ENCODE peak calls at places on chromosome 6, in six cellular contexts. E is Panc1, M is mucosa of descending colon, O is tibial nerve, Q is testis, F is right atrium auricular region. A is an unnamed sample.

GRCh38 chr6:168147205-168147738 is 68.3 kb upstream of the FRMD1 start:
- DNase-seq in E (no peak), M (no peak), O (no peak), Q (no peak), F (no peak), A (no peak)

GRCh38 chr6:108660251-108660650 is 99.5 kb downstream of the FOXO3 start:
- DNase-seq in E (no peak), M (no peak), O (no peak), Q (no peak), F (no peak), A (no peak)

GRCh38 chr6:87922947-87923330 is 124.7 kb upstream of the SPACA1 start:
- DNase-seq in E (no peak), M (peak; percentile 48), O (no peak), Q (no peak), F (no peak), A (no peak)

GRCh38 chr6:4316867-4317400 is 181.6 kb upstream of the ECI2 start:
- DNase-seq in E (peak; percentile 27), M (peak; percentile 61), O (no peak), Q (no peak), F (peak; percentile 75), A (peak; percentile 46)

GRCh38 chr6:17281100-17281496 is at the start of gene RBM24:
- DNase-seq in E (no peak), M (peak; percentile 79), O (peak; percentile 21), Q (peak; percentile 58), F (no peak), A (peak; percentile 70)

GRCh38 chr6:43644940-43645612 is at the start of gene RSPH9:
- DNase-seq in E (no peak), M (peak; percentile 85), O (no peak), Q (peak; percentile 75), F (no peak), A (peak; percentile 77)

GRCh38 chr6:108165714-108166663 is at the start of gene NR2E1:
- DNase-seq in E (no peak), M (no peak), O (no peak), Q (no peak), F (no peak), A (no peak)

GRCh38 chr6:52304917-52305316 is 20.4 kb upstream of the MCM3 start:
- DNase-seq in E (no peak), M (no peak), O (no peak), Q (no peak), F (no peak), A (no peak)

GRCh38 chr6:102154176-102154575 is 760.7 kb downstream of the GRIK2 start:
- DNase-seq in E (no peak), M (no peak), O (no peak), Q (no peak), F (no peak), A (no peak)

GRCh38 chr6:148758492-148758891 is 11.7 kb downstream of the UST start:
- DNase-seq in E (no peak), M (no peak), O (no peak), Q (no peak), F (no peak), A (no peak)

GRCh38 chr6:166056637-166057036 is 111.0 kb downstream of the TBXT start:
- DNase-seq in E (no peak), M (no peak), O (no peak), Q (peak; percentile 89), F (peak; percentile 77), A (peak; percentile 87)

GRCh38 chr6:19303381-19303780 is 533.8 kb upstream of the ID4 start:
- DNase-seq in E (no peak), M (no peak), O (no peak), Q (no peak), F (no peak), A (no peak)

GRCh38 chr6:106715922-106716321 is 86.5 kb downstream of the QRSL1 start:
- DNase-seq in E (no peak), M (peak; percentile 66), O (no peak), Q (no peak), F (no peak), A (no peak)

GRCh38 chr6:150969901-150970300 is 104.4 kb downstream of the MTHFD1L start:
- DNase-seq in E (no peak), M (no peak), O (no peak), Q (no peak), F (no peak), A (no peak)

GRCh38 chr6:39361657-39362486 is 39.4 kb upstream of the KCNK16 start:
- DNase-seq in E (peak; percentile 38), M (no peak), O (peak; percentile 43), Q (peak; percentile 75), F (peak; percentile 68), A (peak; percentile 56)

GRCh38 chr6:127201321-127201720 is 65.3 kb upstream of the RNF146 start:
- DNase-seq in E (no peak), M (no peak), O (no peak), Q (no peak), F (no peak), A (no peak)

GRCh38 chr6:12196326-12196936 is 93.7 kb upstream of the EDN1 start:
- DNase-seq in E (no peak), M (no peak), O (no peak), Q (no peak), F (no peak), A (no peak)

GRCh38 chr6:132952468-132952867 is 138.1 kb downstream of the RPS12 start:
- DNase-seq in E (no peak), M (no peak), O (no peak), Q (no peak), F (no peak), A (no peak)

GRCh38 chr6:40393641-40394040 is 193.5 kb downstream of the LRFN2 start:
- DNase-seq in E (no peak), M (no peak), O (no peak), Q (no peak), F (peak; percentile 42), A (no peak)

GRCh38 chr6:111871207-111871606 is 2.0 kb downstream of the FYN start:
- DNase-seq in E (no peak), M (no peak), O (no peak), Q (no peak), F (no peak), A (no peak)

DNA sequence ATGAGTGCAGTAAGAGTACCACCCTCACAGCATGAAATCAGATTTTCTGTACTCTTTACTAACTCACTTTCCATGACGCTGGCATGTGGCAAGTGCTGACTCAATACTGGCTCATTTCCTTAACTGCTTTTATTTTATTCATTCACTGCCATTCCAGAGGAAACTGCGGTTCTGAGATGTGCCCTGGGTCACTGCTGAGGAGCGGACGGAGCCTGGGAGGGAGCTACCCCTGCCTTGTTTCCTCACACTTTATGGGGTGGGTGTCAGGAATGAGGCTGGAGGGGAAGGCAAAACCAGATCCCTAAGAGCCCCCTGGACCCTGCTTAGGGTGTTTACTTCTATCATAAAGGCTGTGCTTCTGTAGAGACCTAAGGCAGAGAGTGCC is 14.4 kb downstream of the NT5E start:
- DNase-seq in E (peak; percentile 96), M (no peak), O (no peak), Q (no peak), F (no peak), A (peak; percentile 36)
- H3K4me1 ChIP-seq in E (peaks cover 81% of the 10 kb centered on the region), M (no peaks in the 10 kb centered on the region), O (no peaks in the 10 kb centered on the region), Q (peaks cover 16% of the 10 kb centered on the region), F (no peaks in the 10 kb centered on the region), A (peaks cover 31% of the 10 kb centered on the region)

GRCh38 chr6:157185171-157185570 is 138.1 kb downstream of the TMEM242 start:
- DNase-seq in E (no peak), M (no peak), O (no peak), Q (no peak), F (no peak), A (no peak)

GRCh38 chr6:157184202-157185015 is 138.9 kb downstream of the TMEM242 start:
- DNase-seq in E (peak; percentile 7), M (peak; percentile 82), O (peak; percentile 57), Q (peak; percentile 77), F (peak; percentile 78), A (peak; percentile 77)

GRCh38 chr6:157186785-157187181 is 136.5 kb downstream of the TMEM242 start:
- DNase-seq in E (no peak), M (no peak), O (no peak), Q (no peak), F (no peak), A (no peak)

GRCh38 chr6:157188213-157188612 is 135.1 kb downstream of the TMEM242 start:
- DNase-seq in E (no peak), M (no peak), O (no peak), Q (no peak), F (no peak), A (no peak)

DNA sequence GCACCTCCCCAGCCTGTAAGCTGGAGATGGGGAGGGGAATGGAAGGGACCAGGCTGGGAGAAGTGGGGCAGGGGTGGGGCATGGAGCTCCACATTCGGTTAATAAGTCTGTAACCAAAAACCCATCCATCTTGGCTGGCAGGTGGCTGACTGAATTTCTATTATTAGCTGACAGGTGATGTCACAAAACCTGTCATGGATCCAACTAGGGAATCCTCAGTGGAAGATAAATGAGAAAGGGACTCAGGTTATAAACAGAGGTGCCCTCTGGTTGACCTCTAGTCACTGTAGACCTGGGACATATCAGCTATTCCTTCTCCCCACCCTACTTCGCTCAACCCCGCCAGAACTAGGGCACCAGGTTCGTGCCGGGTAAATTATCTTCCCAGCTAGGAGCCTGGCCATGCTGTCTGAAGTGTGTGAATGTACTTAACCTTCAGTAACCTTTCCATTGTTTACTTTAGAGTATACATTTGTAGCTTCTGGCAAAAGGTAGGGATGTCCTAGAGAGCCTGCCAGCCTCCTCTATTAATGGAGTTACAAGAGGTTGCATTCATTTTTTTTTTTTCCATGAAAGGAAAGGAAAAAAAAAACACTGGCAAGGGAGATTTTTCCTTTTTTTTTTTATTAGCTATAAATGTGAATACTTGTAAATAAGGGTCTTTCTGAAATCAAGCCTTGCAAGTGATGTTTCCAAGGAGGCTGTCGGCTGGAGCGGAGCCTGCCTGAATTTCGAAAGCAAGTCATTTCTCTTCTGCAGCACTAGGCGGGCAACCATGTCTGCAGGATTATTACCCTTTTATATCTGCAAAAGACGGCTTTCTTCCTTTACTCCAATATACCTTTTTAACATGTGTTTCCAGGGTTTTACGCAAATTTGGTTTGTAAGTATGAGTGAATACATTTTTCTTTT is 135.9 kb downstream of the TMEM242 start:
- DNase-seq in E (no peak), M (no peak), O (no peak), Q (no peak), F (no peak), A (no peak)
- H3K36me3 ChIP-seq in E (peaks cover 14% of the 10 kb centered on the region), M (no peaks in the 10 kb centered on the region), O (peaks cover 76% of the 10 kb centered on the region), Q (no peaks in the 10 kb centered on the region), F (peaks cover 40% of the 10 kb centered on the region), A (no peaks in the 10 kb centered on the region)

GRCh38 chr6:138183792-138184134 is 22.0 kb downstream of the ARFGEF3 start:
- DNase-seq in E (no peak), M (no peak), O (no peak), Q (no peak), F (no peak), A (no peak)
- H3K4me1 ChIP-seq in E (no peaks in the 10 kb centered on the region), M (peaks cover 10% of the 10 kb centered on the region), O (no peaks in the 10 kb centered on the region), Q (no peaks in the 10 kb centered on the region), F (no peaks in the 10 kb centered on the region), A (no peaks in the 10 kb centered on the region)

DNA sequence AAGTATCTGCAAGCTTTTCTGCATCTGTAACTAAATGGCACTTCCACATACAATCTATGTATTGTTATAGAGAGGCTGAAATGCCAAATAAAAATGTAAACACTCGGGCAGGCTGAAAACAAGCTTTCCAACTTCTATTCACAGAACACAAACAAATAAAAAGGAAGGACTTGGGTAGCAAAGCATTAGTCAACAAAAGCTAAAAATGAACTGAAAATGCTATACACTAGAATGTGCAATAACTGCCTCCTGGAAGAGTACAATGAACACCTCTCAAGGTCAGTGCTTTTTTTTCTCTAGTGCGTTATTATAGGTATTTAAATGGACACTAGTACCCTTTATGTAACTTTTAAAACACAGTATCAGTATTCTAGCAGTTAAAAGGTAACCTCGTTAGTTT is 31.4 kb downstream of the STK38 start:
- DNase-seq in E (no peak), M (no peak), O (no peak), Q (no peak), F (no peak), A (no peak)
- H3K36me3 ChIP-seq in E (peaks cover 24% of the 10 kb centered on the region), M (no peaks in the 10 kb centered on the region), O (peaks cover 73% of the 10 kb centered on the region), Q (no peaks in the 10 kb centered on the region), F (peaks cover 55% of the 10 kb centered on the region), A (no peaks in the 10 kb centered on the region)

A was measured in uterus.